ENCODE peak calls at places on chromosomes 12 and 14, in nine cellular contexts. W is stimulated activated CD8-positive, alpha-beta memory T cell treated with anti-CD3 and anti-CD28 coated beads, Interleukin-4, amount 100 ng/mL, for 24 hours; C is AG09309; I is T-cell; A is NCI-H1417; J is astrocyte of the spinal cord; E is right atrium auricular region; H is tibial nerve; G is NCI-H1436. M is an unnamed sample.

GRCh38 chr12:2336409-2336829 is 283.6 kb downstream of the CACNA1C start:
- DNase-seq in W (no peak), C (peak), I (no peak), A (no peak), J (peak), E (peak), H (no peak), G (no peak), M (peak)

GRCh38 chr14:105281354-105282097 is 19.3 kb downstream of the BRF1 start:
- DNase-seq in W (no peak), C (peak), I (no peak), A (peak), J (peak), E (no peak), H (no peak), G (no peak), M (no peak)

GRCh38 chr14:74080820-74081460 is 3.3 kb downstream of the ALDH6A1 start:
- DNase-seq in W (no peak), C (no peak), I (no peak), A (no peak), J (no peak), E (no peak), H (no peak), G (no peak), M (no peak)

GRCh38 chr14:104287301-104288009 is 149.1 kb downstream of the KIF26A start:
- DNase-seq in W (no peak), C (no peak), I (no peak), A (no peak), J (no peak), E (no peak), H (no peak), G (no peak), M (no peak)

GRCh38 chr12:32983968-32984367 is 87.4 kb upstream of the PKP2 start:
- DNase-seq in W (no peak), C (no peak), I (no peak), A (peak), J (no peak), E (no peak), H (no peak), G (peak), M (no peak)

GRCh38 chr14:93102141-93102540 is 13.6 kb downstream of the ITPK1 start:
- DNase-seq in W (no peak), C (no peak), I (no peak), A (no peak), J (no peak), E (no peak), H (no peak), G (no peak), M (no peak)

GRCh38 chr12:47190271-47190750 is 110.6 kb upstream of the AMIGO2 start:
- DNase-seq in W (no peak), C (peak), I (no peak), A (no peak), J (peak), E (no peak), H (no peak), G (no peak), M (no peak)

GRCh38 chr14:102973706-102974280 is 51.3 kb downstream of the AMN start:
- DNase-seq in W (no peak), C (no peak), I (no peak), A (no peak), J (no peak), E (no peak), H (no peak), G (no peak), M (no peak)

GRCh38 chr14:76729953-76730505 is 31.2 kb upstream of the VASH1 start:
- DNase-seq in W (no peak), C (no peak), I (no peak), A (no peak), J (no peak), E (no peak), H (no peak), G (no peak), M (no peak)

GRCh38 chr12:3644103-3644502 is 108.8 kb downstream of the CRACR2A start:
- DNase-seq in W (no peak), C (no peak), I (no peak), A (peak), J (no peak), E (no peak), H (no peak), G (no peak), M (no peak)

GRCh38 chr12:9364224-9365176 is 156.3 kb upstream of the PZP start:
- DNase-seq in W (no peak), C (peak), I (no peak), A (no peak), J (peak), E (no peak), H (no peak), G (no peak), M (peak)

GRCh38 chr14:94686511-94687160 is 74.4 kb downstream of the SERPINA3 start:
- DNase-seq in W (no peak), C (no peak), I (no peak), A (no peak), J (no peak), E (no peak), H (no peak), G (no peak), M (no peak)

GRCh38 chr14:59282366-59282765 is 93.9 kb downstream of the DAAM1 start:
- DNase-seq in W (no peak), C (no peak), I (no peak), A (no peak), J (no peak), E (no peak), H (no peak), G (no peak), M (peak)

GRCh38 chr12:19462441-19462840 is 23.1 kb downstream of the AEBP2 start:
- DNase-seq in W (no peak), C (no peak), I (no peak), A (peak), J (no peak), E (no peak), H (no peak), G (peak), M (no peak)

GRCh38 chr14:96568646-96569045 is 66.5 kb downstream of the PAPOLA start:
- DNase-seq in W (no peak), C (no peak), I (no peak), A (no peak), J (no peak), E (no peak), H (no peak), G (no peak), M (no peak)

GRCh38 chr12:55739025-55739378 is 3.9 kb upstream of the GDF11 start:
- DNase-seq in W (no peak), C (no peak), I (no peak), A (no peak), J (no peak), E (no peak), H (no peak), G (no peak), M (no peak)

GRCh38 chr14:73467377-73467776 is 9.0 kb upstream of the NUMB start:
- DNase-seq in W (peak), C (no peak), I (no peak), A (no peak), J (peak), E (no peak), H (no peak), G (no peak), M (peak)

GRCh38 chr14:61429316-61429715 is 107.9 kb downstream of the PRKCH start:
- DNase-seq in W (no peak), C (no peak), I (no peak), A (no peak), J (no peak), E (no peak), H (no peak), G (no peak), M (no peak)

GRCh38 chr12:131796754-131797587 is 31.2 kb upstream of the MMP17 start:
- DNase-seq in W (no peak), C (no peak), I (no peak), A (no peak), J (no peak), E (no peak), H (no peak), G (no peak), M (no peak)

GRCh38 chr14:99757331-99758070 is 35.7 kb upstream of the EML1 start:
- DNase-seq in W (no peak), C (peak), I (no peak), A (no peak), J (peak), E (no peak), H (no peak), G (no peak), M (peak)

GRCh38 chr12:48021485-48022179 is 17.4 kb upstream of the COL2A1 start:
- DNase-seq in W (no peak), C (no peak), I (no peak), A (peak), J (no peak), E (no peak), H (no peak), G (peak), M (peak)